ENCODE peak calls at places on chromosomes 12 and 14, in four cellular contexts. O is pancreas, Y is adrenal gland, W is sigmoid colon. M is an unnamed sample.
A peak's percentile ranks its signal among the peaks of the same experiment; 100 is the strongest.

GRCh38 chr14:54211562-54212308 is 185.1 kb upstream of the CDKN3 start:
- DNase-seq in W (no peak), O (no peak), Y (no peak), M (no peak)

GRCh38 chr12:91529829-91530228 is 347.2 kb upstream of the DCN start:
- DNase-seq in W (no peak), O (no peak), Y (no peak), M (no peak)

GRCh38 chr12:67621926-67622325 is 26.6 kb upstream of the DYRK2 start:
- DNase-seq in O (no peak), Y (no peak), W (no peak), M (no peak)

GRCh38 chr14:71103662-71104484 is 196.6 kb downstream of the PCNX1 start:
- DNase-seq in W (no peak), Y (peak; percentile 23), O (no peak), M (no peak)

GRCh38 chr12:23504043-23504442 is 445.4 kb downstream of the SOX5 start:
- DNase-seq in Y (no peak), W (no peak), O (no peak), M (no peak)

GRCh38 chr14:92651793-92652382 is 96.5 kb downstream of the LGMN start:
- DNase-seq in O (no peak), Y (peak; percentile 53), W (peak; percentile 85), M (peak; percentile 51)

GRCh38 chr14:95535226-95536021 is 574 bp downstream of the GLRX5 start:
- DNase-seq in O (no peak), Y (peak; percentile 46), W (no peak), M (no peak)

GRCh38 chr14:34568803-34569202 is 29.3 kb upstream of the EAPP start:
- DNase-seq in O (no peak), W (peak; percentile 64), Y (no peak), M (peak; percentile 12)

GRCh38 chr12:76455582-76456345 is 103.8 kb downstream of the OSBPL8 start:
- DNase-seq in Y (peak; percentile 48), W (no peak), O (no peak), M (no peak)

GRCh38 chr12:92058664-92059063 is 87.0 kb downstream of the BTG1 start:
- DNase-seq in W (no peak), Y (no peak), O (no peak), M (no peak)

GRCh38 chr14:37230551-37231194 is 32.9 kb downstream of the MIPOL1 start:
- DNase-seq in O (no peak), W (no peak), Y (peak; percentile 23), M (peak; percentile 57)

GRCh38 chr12:3802721-3803120 is 49.8 kb upstream of the CRACR2A start:
- DNase-seq in Y (no peak), O (no peak), W (no peak), M (no peak)

GRCh38 chr14:102377696-102378095 is 15.0 kb downstream of the TECPR2 start:
- DNase-seq in W (no peak), Y (no peak), O (no peak), M (no peak)

GRCh38 chr12:109557809-109558208 is 15.5 kb downstream of the MMAB start:
- DNase-seq in W (no peak), O (no peak), Y (no peak), M (no peak)

GRCh38 chr12:53067074-53067992 is 11.9 kb downstream of the SPRYD3 start:
- DNase-seq in W (peak; percentile 51), O (no peak), Y (no peak), M (no peak)

GRCh38 chr14:102757646-102758045 is 19.6 kb upstream of the TRAF3 start:
- DNase-seq in Y (no peak), O (no peak), W (no peak), M (no peak)

GRCh38 chr12:51926064-51926632 is 18.8 kb downstream of the ACVRL1 start:
- DNase-seq in O (no peak), W (no peak), Y (peak; percentile 54), M (no peak)

GRCh38 chr14:22906073-22906472 is 12.9 kb downstream of the RBM23 start:
- DNase-seq in O (no peak), W (no peak), Y (no peak), M (no peak)

GRCh38 chr14:22905627-22906026 is 13.3 kb downstream of the RBM23 start:
- DNase-seq in Y (no peak), W (no peak), O (no peak), M (no peak)

GRCh38 chr14:22908601-22909000 is 10.3 kb downstream of the RBM23 start:
- DNase-seq in O (no peak), Y (peak; percentile 47), W (no peak), M (no peak)

GRCh38 chr14:22910916-22911315 is 8.0 kb downstream of the RBM23 start:
- DNase-seq in W (no peak), Y (no peak), O (no peak), M (no peak)

DNA sequence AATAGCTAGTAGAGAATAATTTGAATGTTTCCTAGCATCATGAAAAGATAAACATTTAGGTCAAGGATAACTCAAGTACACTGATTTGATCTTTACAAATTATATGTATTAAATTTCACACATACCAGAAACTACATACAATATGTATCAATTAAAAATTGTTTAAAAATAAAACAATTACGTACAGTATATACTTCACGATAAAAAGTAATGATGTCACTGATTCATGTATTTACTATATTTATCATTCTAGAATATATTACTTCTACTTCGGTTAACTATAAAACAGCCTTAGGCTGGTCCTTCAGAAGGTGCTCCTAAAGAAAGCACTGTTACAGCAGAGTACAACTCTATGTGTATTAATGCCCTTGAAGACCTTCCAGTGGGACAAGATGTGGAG is 11.5 kb downstream of the RBM23 start:
- DNase-seq in Y (no peak), W (no peak), O (no peak), M (no peak)
- H3K36me3 ChIP-seq in Y (peaks cover 87% of the 10 kb centered on the region), W (peaks cover 69% of the 10 kb centered on the region), O (peaks cover 5% of the 10 kb centered on the region), M (peaks cover 17% of the 10 kb centered on the region)

DNA sequence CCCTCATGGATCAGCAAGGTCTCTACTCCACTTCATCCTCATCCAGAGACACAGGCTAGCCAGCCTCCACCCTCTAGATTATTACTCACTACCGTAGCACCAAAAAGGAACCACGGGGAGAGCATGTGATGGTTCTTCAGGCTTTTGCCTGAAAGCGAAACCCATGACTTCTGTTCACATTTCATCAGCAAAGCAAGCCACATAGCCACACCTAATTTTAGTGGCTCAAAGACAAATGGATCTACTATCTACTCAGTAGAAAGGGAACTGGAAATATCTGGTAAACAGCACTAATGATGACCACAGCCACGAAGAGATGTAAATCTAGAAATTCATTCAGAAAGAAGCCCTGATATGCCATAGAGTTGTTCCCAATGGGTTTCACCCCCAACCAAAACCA is 51.4 kb downstream of the VCPKMT start:
- DNase-seq in W (no peak), Y (peak; percentile 58), O (no peak), M (no peak)
- H3K4me1 ChIP-seq in W (peaks cover 24% of the 10 kb centered on the region), Y (peaks cover 30% of the 10 kb centered on the region), O (peaks cover 29% of the 10 kb centered on the region), M (peaks cover 38% of the 10 kb centered on the region)

GRCh38 chr12:80193900-80194299 is 94.6 kb downstream of the OTOGL start:
- DNase-seq in W (no peak), Y (no peak), O (no peak), M (no peak)

GRCh38 chr12:80192087-80192486 is 92.8 kb downstream of the OTOGL start:
- DNase-seq in O (no peak), W (no peak), Y (no peak), M (no peak)

GRCh38 chr12:80195737-80196136 is 96.4 kb downstream of the OTOGL start:
- DNase-seq in W (no peak), Y (no peak), O (no peak), M (no peak)

GRCh38 chr12:80196419-80196818 is 97.1 kb downstream of the OTOGL start:
- DNase-seq in O (no peak), W (no peak), Y (no peak), M (no peak)

DNA sequence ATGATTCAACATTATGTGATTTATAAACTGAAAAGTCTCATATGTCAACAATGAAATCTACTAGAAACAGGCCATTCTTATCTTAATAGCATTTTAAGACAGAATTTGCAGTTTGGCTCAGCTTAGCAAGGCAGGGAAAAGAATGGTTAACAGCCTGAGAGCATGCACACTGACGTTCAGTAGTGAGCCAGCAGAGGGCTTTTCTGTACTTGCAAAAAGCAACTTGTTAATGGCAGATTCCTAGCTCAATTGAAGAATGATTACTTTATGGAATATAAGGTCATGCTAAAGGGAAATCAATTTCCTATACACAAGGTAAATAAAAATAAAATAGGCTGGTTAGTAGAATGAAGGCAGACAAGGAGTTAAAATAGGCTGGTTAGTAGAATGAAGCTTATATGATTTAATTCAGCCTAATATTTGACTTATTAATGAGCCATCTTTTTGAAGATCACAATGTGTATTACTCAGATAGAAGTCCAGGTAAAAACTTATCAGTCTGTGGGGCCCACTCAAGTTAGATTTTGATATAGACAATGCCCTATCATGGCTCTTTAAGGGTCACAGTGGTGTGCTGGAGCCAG is 95.9 kb downstream of the OTOGL start:
- DNase-seq in W (no peak), O (no peak), Y (peak; percentile 27), M (no peak)
- TF ChIP-seq CTCF in W (no peak), O (peak; percentile 15), Y (peak; percentile 40), M (no peak)

DNA sequence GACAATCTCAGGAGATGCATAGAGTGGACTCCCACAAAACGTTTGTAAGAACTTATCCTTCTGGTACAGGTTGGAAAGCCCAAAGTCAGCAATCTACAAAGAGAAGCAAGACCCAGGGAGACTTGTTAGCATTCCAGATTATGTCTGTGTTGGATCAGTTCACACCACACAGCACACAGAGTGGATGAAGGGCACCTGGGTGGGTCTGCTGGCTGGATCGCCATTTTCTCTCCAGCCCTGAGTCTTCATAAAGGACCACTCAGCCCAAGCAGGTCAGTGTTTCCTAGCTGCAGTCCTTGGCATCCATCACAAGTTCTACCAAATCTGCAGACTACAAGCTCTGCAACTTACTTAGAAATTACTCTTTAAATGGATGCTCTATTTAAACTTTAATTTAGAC is 66.0 kb downstream of the NUAK1 start:
- DNase-seq in W (no peak), O (no peak), Y (no peak), M (no peak)
- H3K36me3 ChIP-seq in W (peaks cover 3% of the 10 kb centered on the region), O (no peaks in the 10 kb centered on the region), Y (peaks cover 9% of the 10 kb centered on the region), M (no peaks in the 10 kb centered on the region)

GRCh38 chr12:124383028-124383427 is 88.1 kb downstream of the RFLNA start:
- DNase-seq in W (no peak), O (no peak), Y (no peak), M (no peak)
- H3K4me1 ChIP-seq in W (peaks cover 80% of the 10 kb centered on the region), O (peaks cover 36% of the 10 kb centered on the region), Y (peaks cover 70% of the 10 kb centered on the region), M (peaks cover 23% of the 10 kb centered on the region)

DNA sequence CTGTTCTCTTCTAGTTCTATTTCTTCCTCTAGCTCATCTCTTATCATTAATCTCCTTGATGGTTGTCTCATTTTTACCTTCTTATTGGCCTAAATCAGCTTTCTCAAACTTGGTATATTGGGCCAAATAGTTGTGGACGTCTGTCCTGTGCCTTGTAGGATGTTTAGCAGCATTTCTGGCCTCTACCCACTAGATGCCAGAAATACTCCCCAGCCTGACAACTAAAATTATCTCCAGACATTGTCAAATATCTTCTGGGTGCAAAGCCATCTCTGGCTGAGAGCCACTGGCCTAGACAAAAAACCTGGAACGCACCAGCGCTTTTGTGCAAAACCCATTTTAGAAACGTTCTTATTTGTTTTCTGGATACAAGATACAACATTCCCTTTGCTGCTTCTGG is 38.8 kb upstream of the LRRC10 start:
- DNase-seq in O (no peak), W (no peak), Y (no peak), M (no peak)
- TF ChIP-seq CTCF in O (no peak), W (no peak), Y (no peak), M (no peak)

GRCh38 chr14:67457782-67458181 is 30.7 kb downstream of the TMEM229B start:
- DNase-seq in O (peak; percentile 51), Y (peak; percentile 74), W (no peak), M (no peak)
- H3K36me3 ChIP-seq in O (no peaks in the 10 kb centered on the region), Y (no peaks in the 10 kb centered on the region), W (no peaks in the 10 kb centered on the region), M (no peaks in the 10 kb centered on the region)

M was measured in mucosa of descending colon.